ENCODE peak calls at places on chromosome 15, in six cellular contexts. P is H9, X is left ventricle myocardium inferior, J is hepatocyte, M is breast epithelium, L is thoracic aorta. R is an unnamed sample.

GRCh38 chr15:28880680-28881079 is 5.1 kb upstream of the APBA2 start:
- DNase-seq in P (no peak), X (no peak), J (no peak), M (no peak), L (no peak), R (no peak)

GRCh38 chr15:74412159-74412558 is 21.6 kb downstream of the SEMA7A start:
- DNase-seq in P (no peak), X (no peak), J (no peak), M (no peak), L (no peak), R (no peak)

GRCh38 chr15:95132774-95133173 is 901.4 kb downstream of the MCTP2 start:
- DNase-seq in P (no peak), X (no peak), J (no peak), M (no peak), L (no peak), R (no peak)

GRCh38 chr15:53520867-53521525 is 238.5 kb downstream of the WDR72 start:
- DNase-seq in P (no peak), X (no peak), J (no peak), M (no peak), L (no peak), R (no peak)

GRCh38 chr15:69104050-69104750 is 56.2 kb upstream of the GLCE start:
- DNase-seq in P (no peak), X (no peak), J (no peak), M (no peak), L (no peak), R (no peak)

GRCh38 chr15:41950505-41950904 is 21.9 kb downstream of the EHD4 start:
- DNase-seq in P (no peak), X (no peak), J (no peak), M (no peak), L (no peak), R (no peak)

GRCh38 chr15:99961011-99961441 is 227.8 kb upstream of the LYSMD4 start:
- DNase-seq in P (peak; percentile 72), X (no peak), J (peak; percentile 74), M (peak; percentile 40), L (no peak), R (no peak)

GRCh38 chr15:94174399-94174802 is 57.0 kb upstream of the MCTP2 start:
- DNase-seq in P (no peak), X (no peak), J (no peak), M (no peak), L (no peak), R (no peak)

GRCh38 chr15:38069506-38069905 is 135.1 kb downstream of the TMCO5A start:
- DNase-seq in P (no peak), X (no peak), J (peak; percentile 81), M (no peak), L (peak; percentile 40), R (no peak)

GRCh38 chr15:39400821-39401550 is 179.9 kb upstream of the THBS1 start:
- DNase-seq in P (no peak), X (no peak), J (peak; percentile 35), M (no peak), L (no peak), R (no peak)

GRCh38 chr15:83582386-83582785 is 71.5 kb upstream of the ADAMTSL3 start:
- DNase-seq in P (no peak), X (no peak), J (no peak), M (no peak), L (no peak), R (no peak)

GRCh38 chr15:72947709-72948108 is 104.6 kb upstream of the NEO1 start:
- DNase-seq in P (no peak), X (no peak), J (no peak), M (no peak), L (no peak), R (no peak)

GRCh38 chr15:88257311-88257901 is 867 bp upstream of the NTRK3 start:
- DNase-seq in P (peak; percentile 47), X (no peak), J (peak; percentile 22), M (no peak), L (no peak), R (no peak)

GRCh38 chr15:71139264-71139663 is 24.0 kb downstream of the THSD4 start:
- DNase-seq in P (no peak), X (no peak), J (no peak), M (no peak), L (no peak), R (no peak)

GRCh38 chr15:75712668-75713337 is at the start of gene CSPG4:
- DNase-seq in P (peak; percentile 57), X (peak; percentile 72), J (peak; percentile 86), M (no peak), L (no peak), R (no peak)

GRCh38 chr15:79702621-79703020 is 194.2 kb downstream of the MTHFS start:
- DNase-seq in P (no peak), X (no peak), J (no peak), M (no peak), L (no peak), R (no peak)

GRCh38 chr15:90557651-90558084 is 27.9 kb downstream of the CRTC3 start:
- DNase-seq in P (no peak), X (peak; percentile 93), J (peak; percentile 41), M (peak; percentile 56), L (peak; percentile 92), R (no peak)

GRCh38 chr15:31397851-31398661 is 71.4 kb downstream of the KLF13 start:
- DNase-seq in P (peak; percentile 48), X (peak; percentile 18), J (peak; percentile 8), M (no peak), L (no peak), R (no peak)

GRCh38 chr15:76075060-76075459 is 15.3 kb downstream of the TMEM266 start:
- DNase-seq in P (no peak), X (no peak), J (no peak), M (no peak), L (no peak), R (no peak)

GRCh38 chr15:39365161-39365560 is 215.7 kb upstream of the THBS1 start:
- DNase-seq in P (no peak), X (no peak), J (no peak), M (no peak), L (no peak), R (no peak)

GRCh38 chr15:99586121-99586520 is 20.3 kb downstream of the MEF2A start:
- DNase-seq in P (no peak), X (no peak), J (no peak), M (no peak), L (no peak), R (no peak)

GRCh38 chr15:55434989-55435825 is 26.9 kb downstream of the PIERCE2 start:
- DNase-seq in P (no peak), X (no peak), J (peak; percentile 70), M (no peak), L (no peak), R (no peak)
- TF ChIP-seq CTCF in P (peak; percentile 69), X (peak; percentile 63), J (peak; percentile 64), M (no peak), L (peak; percentile 52), R (no peak)

DNA sequence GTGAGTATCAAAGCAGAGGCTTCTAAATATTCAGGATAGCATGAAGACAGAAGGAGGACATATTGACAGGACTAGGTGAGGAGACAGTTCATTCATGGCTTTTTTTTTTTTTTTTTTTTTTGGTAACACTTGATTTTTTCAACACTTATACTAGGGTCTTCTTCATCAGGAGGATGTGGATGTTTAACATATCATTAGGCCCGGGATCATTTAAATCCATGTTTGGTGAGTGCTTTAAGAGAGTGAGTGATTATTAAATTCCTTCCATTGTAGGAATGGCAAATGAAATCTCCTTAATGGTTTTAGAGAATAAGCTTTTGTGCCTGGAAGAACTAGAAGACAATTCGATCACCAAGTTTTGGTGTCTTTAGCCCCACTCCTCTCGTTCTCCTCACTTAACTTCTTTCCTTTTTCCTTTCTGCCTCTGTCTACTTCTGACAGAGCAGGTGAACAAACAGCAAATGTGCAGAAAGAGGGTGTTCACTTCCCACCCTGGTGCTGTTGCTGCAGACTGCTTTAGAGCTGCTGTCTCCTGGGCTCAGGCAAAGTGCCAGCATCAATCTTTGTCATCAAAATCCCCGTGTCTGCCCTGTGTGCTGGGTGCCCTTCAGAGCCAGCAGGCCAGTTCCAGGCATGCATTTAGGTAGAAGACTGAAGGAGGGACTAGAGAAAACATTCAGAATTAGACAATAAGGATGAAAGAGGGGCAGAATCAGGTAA is 35.6 kb upstream of the RAB11A start:
- DNase-seq in P (no peak), X (no peak), J (no peak), M (no peak), L (no peak), R (no peak)
- H3K4me1 ChIP-seq in P (peaks cover 12% of the 10 kb centered on the region), X (peaks cover 35% of the 10 kb centered on the region), J (peaks cover 25% of the 10 kb centered on the region), M (no peaks in the 10 kb centered on the region), L (peaks cover 51% of the 10 kb centered on the region), R (peaks cover 16% of the 10 kb centered on the region)

DNA sequence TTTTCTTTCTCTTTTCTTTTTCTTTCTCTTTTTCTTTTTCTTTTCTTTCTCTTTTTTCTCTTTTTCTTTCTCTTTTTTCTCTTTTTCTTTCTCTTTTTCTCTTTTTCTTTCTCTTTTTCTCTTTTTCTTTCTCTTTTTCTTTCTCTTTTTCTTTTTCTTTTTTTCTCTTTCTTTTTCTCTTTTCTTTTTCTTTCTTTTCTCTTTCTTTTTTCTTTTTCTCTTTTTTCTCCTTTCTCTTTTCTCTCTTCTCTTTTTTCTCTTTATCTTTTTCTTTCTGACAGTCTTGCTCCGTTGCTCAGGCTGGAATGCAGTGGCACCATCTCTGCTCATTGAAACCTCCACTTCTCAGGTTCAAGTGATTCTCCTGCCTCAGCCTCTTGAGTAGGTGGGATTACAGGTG is 335.7 kb downstream of the SQOR start:
- DNase-seq in P (no peak), X (no peak), J (no peak), M (no peak), L (no peak), R (no peak)
- TF ChIP-seq CTCF in P (no peak), X (no peak), J (no peak), M (no peak), L (no peak), R (no peak)

DNA sequence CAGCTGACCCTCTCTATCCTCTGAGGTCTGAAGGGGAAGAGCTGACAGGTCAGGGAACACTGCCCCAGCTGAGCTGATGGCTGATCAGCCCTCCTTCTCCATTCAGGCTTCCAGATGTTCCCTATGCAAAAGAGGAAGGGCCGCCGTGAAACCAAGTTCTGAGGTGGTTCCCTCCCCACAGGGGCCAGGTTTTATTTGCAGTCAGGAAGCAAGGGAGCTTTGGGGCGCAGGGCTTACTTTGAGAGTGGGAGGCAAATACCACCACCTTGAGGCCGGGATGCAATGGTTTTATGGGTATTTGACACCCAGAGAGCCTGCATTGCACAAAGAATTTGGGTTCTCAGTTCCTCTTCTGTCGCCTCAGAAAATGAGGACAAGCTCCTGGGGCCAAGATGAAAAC is 186.9 kb downstream of the ARRDC4 start:
- DNase-seq in P (no peak), X (no peak), J (no peak), M (no peak), L (no peak), R (no peak)
- H3K4me1 ChIP-seq in P (no peaks in the 10 kb centered on the region), X (no peaks in the 10 kb centered on the region), J (no peaks in the 10 kb centered on the region), M (no peaks in the 10 kb centered on the region), L (no peaks in the 10 kb centered on the region), R (no peaks in the 10 kb centered on the region)

DNA sequence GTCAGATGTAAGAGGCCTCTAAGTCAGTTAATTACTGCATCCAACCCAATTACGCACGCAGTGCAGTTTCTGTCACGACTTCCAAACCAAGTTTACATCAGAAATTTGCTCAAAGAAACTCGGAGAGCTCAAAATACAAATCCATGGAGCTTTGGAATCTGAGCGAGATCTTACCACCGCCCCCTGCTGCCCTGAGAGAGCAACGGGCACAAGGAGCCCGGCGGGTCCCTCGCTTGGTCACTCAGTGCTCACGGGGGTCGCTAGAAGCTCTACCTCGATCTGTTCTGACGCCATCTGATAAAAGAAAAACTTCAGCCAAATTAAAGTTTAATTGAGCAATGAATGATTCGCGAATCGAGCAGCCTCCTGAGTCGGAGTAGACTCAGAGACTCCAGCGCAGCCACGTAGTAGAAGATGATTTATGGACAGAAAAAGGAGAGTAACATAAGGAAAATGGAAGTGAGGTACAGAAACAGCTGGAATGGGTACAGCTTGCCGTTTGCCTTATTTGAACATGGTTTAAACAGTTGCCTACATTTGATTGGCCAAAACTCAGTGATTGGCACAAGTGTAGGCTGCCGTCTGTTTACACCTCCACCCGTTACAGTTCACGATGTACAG is 232.7 kb upstream of the ATP10A start:
- DNase-seq in P (peak; percentile 74), X (no peak), J (no peak), M (no peak), L (no peak), R (no peak)
- TF ChIP-seq CTCF in P (peak; percentile 81), X (peak; percentile 36), J (peak; percentile 23), M (no peak), L (peak; percentile 27), R (peak; percentile 5)